ENCODE peak calls at places on chromosome 19, in five cellular contexts. One of them, this sample, is unnamed.

GRCh38 chr19:18098891-18099622 is 1.5 kb downstream of the MAST3 start:
- DNase-seq in neural crest cell: no peak
- DNase-seq in tibial nerve: no peak
- DNase-seq in AG09309: no peak
- DNase-seq in BE2C: no peak
- DNase-seq in this sample: no peak

GRCh38 chr19:47663911-47664771 is 49.1 kb upstream of the EHD2 start:
- DNase-seq in neural crest cell: no peak
- DNase-seq in tibial nerve: peak
- DNase-seq in AG09309: peak
- DNase-seq in BE2C: no peak
- DNase-seq in this sample: peak

GRCh38 chr19:47697863-47698609 is 15.2 kb upstream of the EHD2 start:
- DNase-seq in neural crest cell: peak
- DNase-seq in tibial nerve: peak
- DNase-seq in AG09309: peak
- DNase-seq in BE2C: peak
- DNase-seq in this sample: no peak

GRCh38 chr19:54029930-54030490 is 33.7 kb downstream of the VSTM1 start:
- DNase-seq in neural crest cell: peak
- DNase-seq in tibial nerve: peak
- DNase-seq in AG09309: peak
- DNase-seq in BE2C: peak
- DNase-seq in this sample: no peak

GRCh38 chr19:2246801-2247361 is 2.2 kb upstream of the AMH start:
- DNase-seq in neural crest cell: no peak
- DNase-seq in tibial nerve: no peak
- DNase-seq in AG09309: no peak
- DNase-seq in BE2C: no peak
- DNase-seq in this sample: no peak

GRCh38 chr19:2199215-2199614 is 35.5 kb downstream of the DOT1L start:
- DNase-seq in neural crest cell: peak
- DNase-seq in tibial nerve: no peak
- DNase-seq in AG09309: no peak
- DNase-seq in BE2C: peak
- DNase-seq in this sample: no peak

GRCh38 chr19:42540071-42540553 is 11.8 kb upstream of the CEACAM1 start:
- DNase-seq in neural crest cell: no peak
- DNase-seq in tibial nerve: no peak
- DNase-seq in AG09309: no peak
- DNase-seq in BE2C: no peak
- DNase-seq in this sample: no peak

GRCh38 chr19:43591904-43592772 is 3.8 kb downstream of the IRGQ start:
- DNase-seq in neural crest cell: no peak
- DNase-seq in tibial nerve: no peak
- DNase-seq in AG09309: no peak
- DNase-seq in BE2C: no peak
- DNase-seq in this sample: no peak

GRCh38 chr19:10260141-10260584 is 8.1 kb downstream of the MRPL4 start:
- DNase-seq in neural crest cell: no peak
- DNase-seq in tibial nerve: no peak
- DNase-seq in AG09309: no peak
- DNase-seq in BE2C: no peak
- DNase-seq in this sample: no peak

GRCh38 chr19:29841559-29842367 is 30.0 kb downstream of the CCNE1 start:
- DNase-seq in neural crest cell: no peak
- DNase-seq in tibial nerve: no peak
- DNase-seq in AG09309: no peak
- DNase-seq in BE2C: peak
- DNase-seq in this sample: peak

GRCh38 chr19:35939307-35940077 is 3.3 kb downstream of the LRFN3 start:
- DNase-seq in neural crest cell: no peak
- DNase-seq in tibial nerve: no peak
- DNase-seq in AG09309: no peak
- DNase-seq in BE2C: no peak
- DNase-seq in this sample: no peak

GRCh38 chr19:55386515-55386947 is 799 bp downstream of the RPL28 start:
- DNase-seq in neural crest cell: no peak
- DNase-seq in tibial nerve: no peak
- DNase-seq in AG09309: no peak
- DNase-seq in BE2C: no peak
- DNase-seq in this sample: no peak

GRCh38 chr19:12689012-12689411 is 1.2 kb downstream of the GNG14 start:
- DNase-seq in neural crest cell: no peak
- DNase-seq in tibial nerve: no peak
- DNase-seq in AG09309: no peak
- DNase-seq in BE2C: no peak
- DNase-seq in this sample: peak

GRCh38 chr19:8221161-8221560 is 12.0 kb downstream of the CERS4 start:
- DNase-seq in neural crest cell: no peak
- DNase-seq in tibial nerve: no peak
- DNase-seq in AG09309: no peak
- DNase-seq in BE2C: no peak
- DNase-seq in this sample: no peak

GRCh38 chr19:53892981-53893325 is 11.0 kb downstream of the PRKCG start:
- DNase-seq in neural crest cell: no peak
- DNase-seq in tibial nerve: no peak
- DNase-seq in AG09309: no peak
- DNase-seq in BE2C: peak
- DNase-seq in this sample: no peak

GRCh38 chr19:50500060-50500752 is 10.8 kb downstream of the JOSD2 start:
- DNase-seq in neural crest cell: no peak
- DNase-seq in tibial nerve: no peak
- DNase-seq in AG09309: no peak
- DNase-seq in BE2C: peak
- DNase-seq in this sample: peak

GRCh38 chr19:50325310-50326100 is 3.7 kb downstream of the KCNC3 start:
- DNase-seq in neural crest cell: peak
- DNase-seq in tibial nerve: no peak
- DNase-seq in AG09309: no peak
- DNase-seq in BE2C: peak
- DNase-seq in this sample: no peak

GRCh38 chr19:13135068-13136062 is 14.8 kb downstream of the STX10 start:
- DNase-seq in neural crest cell: no peak
- DNase-seq in tibial nerve: no peak
- DNase-seq in AG09309: no peak
- DNase-seq in BE2C: no peak
- DNase-seq in this sample: no peak

GRCh38 chr19:21047712-21048111 is 27.3 kb downstream of the ZNF430 start:
- DNase-seq in neural crest cell: no peak
- DNase-seq in tibial nerve: no peak
- DNase-seq in AG09309: no peak
- DNase-seq in BE2C: no peak
- DNase-seq in this sample: no peak

GRCh38 chr19:10293637-10294367 is 4.0 kb downstream of the ICAM5 start:
- DNase-seq in neural crest cell: no peak
- DNase-seq in tibial nerve: no peak
- DNase-seq in AG09309: no peak
- DNase-seq in BE2C: no peak
- DNase-seq in this sample: no peak

GRCh38 chr19:30224689-30225606 is 147.2 kb upstream of the ZNF536 start:
- DNase-seq in neural crest cell: peak
- DNase-seq in tibial nerve: no peak
- DNase-seq in AG09309: no peak
- DNase-seq in BE2C: peak
- DNase-seq in this sample: no peak

GRCh38 chr19:47745010-47745901 is at the start of gene NOP53:
- DNase-seq in neural crest cell: peak
- DNase-seq in tibial nerve: peak
- DNase-seq in AG09309: peak
- DNase-seq in BE2C: peak
- DNase-seq in this sample: no peak

GRCh38 chr19:8366961-8367326 is 3.0 kb downstream of the ANGPTL4 start:
- DNase-seq in neural crest cell: no peak
- DNase-seq in tibial nerve: no peak
- DNase-seq in AG09309: no peak
- DNase-seq in BE2C: no peak
- DNase-seq in this sample: no peak

GRCh38 chr19:54462713-54463530 is 656 bp downstream of the LENG9 start:
- DNase-seq in neural crest cell: peak
- DNase-seq in tibial nerve: peak
- DNase-seq in AG09309: no peak
- DNase-seq in BE2C: peak
- DNase-seq in this sample: no peak

GRCh38 chr19:16872728-16873127 is 16.1 kb upstream of the F2RL3 start:
- DNase-seq in neural crest cell: no peak
- DNase-seq in tibial nerve: no peak
- DNase-seq in AG09309: no peak
- DNase-seq in BE2C: no peak
- DNase-seq in this sample: no peak

GRCh38 chr19:7360393-7360984 is 11.8 kb downstream of the ARHGEF18 start:
- DNase-seq in neural crest cell: no peak
- DNase-seq in tibial nerve: no peak
- DNase-seq in AG09309: no peak
- DNase-seq in BE2C: no peak
- DNase-seq in this sample: peak

GRCh38 chr19:8239528-8240273 is 30.5 kb downstream of the CERS4 start:
- DNase-seq in neural crest cell: no peak
- DNase-seq in tibial nerve: no peak
- DNase-seq in AG09309: no peak
- DNase-seq in BE2C: no peak
- DNase-seq in this sample: no peak

GRCh38 chr19:35265126-35265995 is 3.4 kb upstream of the USF2 start:
- DNase-seq in neural crest cell: no peak
- DNase-seq in tibial nerve: no peak
- DNase-seq in AG09309: no peak
- DNase-seq in BE2C: no peak
- DNase-seq in this sample: peak

GRCh38 chr19:40465025-40465780 is at the start of gene BLVRB:
- DNase-seq in neural crest cell: no peak
- DNase-seq in tibial nerve: peak
- DNase-seq in AG09309: peak
- DNase-seq in BE2C: no peak
- DNase-seq in this sample: no peak
- TF ChIP-seq CTCF in neural crest cell: no peak
- TF ChIP-seq CTCF in tibial nerve: no peak
- TF ChIP-seq CTCF in AG09309: no peak
- TF ChIP-seq CTCF in BE2C: no peak
- TF ChIP-seq CTCF in this sample: no peak

GRCh38 chr19:4058696-4059492 is 7.8 kb downstream of the ZBTB7A start:
- DNase-seq in neural crest cell: no peak
- DNase-seq in tibial nerve: no peak
- DNase-seq in AG09309: no peak
- DNase-seq in BE2C: no peak
- DNase-seq in this sample: no peak

GRCh38 chr19:4059493-4059880 is 7.2 kb downstream of the ZBTB7A start:
- DNase-seq in neural crest cell: no peak
- DNase-seq in tibial nerve: no peak
- DNase-seq in AG09309: no peak
- DNase-seq in BE2C: no peak
- DNase-seq in this sample: no peak

GRCh38 chr19:4060621-4061177 is 6.0 kb downstream of the ZBTB7A start:
- DNase-seq in neural crest cell: no peak
- DNase-seq in tibial nerve: no peak
- DNase-seq in AG09309: no peak
- DNase-seq in BE2C: no peak
- DNase-seq in this sample: no peak

GRCh38 chr19:4059931-4060620 is 6.6 kb downstream of the ZBTB7A start:
- DNase-seq in neural crest cell: no peak
- DNase-seq in tibial nerve: peak
- DNase-seq in AG09309: no peak
- DNase-seq in BE2C: no peak
- DNase-seq in this sample: no peak

DNA sequence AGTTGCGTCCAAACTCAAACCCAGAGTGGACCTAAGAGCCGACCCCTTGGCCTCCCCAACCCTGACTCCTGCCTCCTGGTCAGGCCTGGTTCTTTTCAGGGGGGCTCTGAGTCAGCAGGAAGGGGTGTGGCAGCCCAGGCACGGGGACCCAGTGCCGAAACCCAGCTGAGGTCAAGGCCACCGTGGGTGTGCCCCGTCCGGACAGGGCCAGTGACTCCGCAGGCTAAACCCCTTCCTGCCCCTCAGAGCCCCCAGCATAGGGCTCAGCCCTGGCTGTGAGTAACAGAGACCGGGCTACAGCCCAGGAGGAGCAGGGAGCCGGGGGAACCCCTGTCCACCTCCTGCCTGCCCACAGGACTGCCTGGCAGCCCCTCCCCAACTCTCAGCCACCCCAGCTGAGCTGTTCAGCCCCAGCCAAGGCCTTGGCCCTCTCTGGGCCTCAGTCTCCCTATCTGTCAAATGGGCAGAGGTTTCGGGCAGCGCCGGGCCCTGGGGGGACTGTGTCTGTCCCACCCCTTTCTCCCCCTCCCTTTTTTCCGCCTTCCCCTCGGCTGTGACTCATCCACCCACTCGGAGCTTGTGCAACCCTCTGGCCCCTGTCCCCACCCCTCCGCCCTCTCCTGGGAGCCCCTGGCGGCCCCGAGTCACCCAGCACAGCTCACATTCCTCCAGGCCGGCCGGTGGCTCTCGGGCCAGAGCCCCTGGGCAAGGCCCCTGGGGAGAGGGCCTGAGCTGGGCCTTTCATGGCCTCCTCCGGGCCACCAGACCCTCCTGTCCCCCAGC is 8.6 kb downstream of the ZBTB7A start:
- DNase-seq in neural crest cell: no peak
- DNase-seq in tibial nerve: peak
- DNase-seq in AG09309: peak
- DNase-seq in BE2C: no peak
- DNase-seq in this sample: no peak
- TF ChIP-seq CTCF in neural crest cell: no peak
- TF ChIP-seq CTCF in tibial nerve: peak
- TF ChIP-seq CTCF in AG09309: peak
- TF ChIP-seq CTCF in BE2C: no peak
- TF ChIP-seq CTCF in this sample: peak

DNA sequence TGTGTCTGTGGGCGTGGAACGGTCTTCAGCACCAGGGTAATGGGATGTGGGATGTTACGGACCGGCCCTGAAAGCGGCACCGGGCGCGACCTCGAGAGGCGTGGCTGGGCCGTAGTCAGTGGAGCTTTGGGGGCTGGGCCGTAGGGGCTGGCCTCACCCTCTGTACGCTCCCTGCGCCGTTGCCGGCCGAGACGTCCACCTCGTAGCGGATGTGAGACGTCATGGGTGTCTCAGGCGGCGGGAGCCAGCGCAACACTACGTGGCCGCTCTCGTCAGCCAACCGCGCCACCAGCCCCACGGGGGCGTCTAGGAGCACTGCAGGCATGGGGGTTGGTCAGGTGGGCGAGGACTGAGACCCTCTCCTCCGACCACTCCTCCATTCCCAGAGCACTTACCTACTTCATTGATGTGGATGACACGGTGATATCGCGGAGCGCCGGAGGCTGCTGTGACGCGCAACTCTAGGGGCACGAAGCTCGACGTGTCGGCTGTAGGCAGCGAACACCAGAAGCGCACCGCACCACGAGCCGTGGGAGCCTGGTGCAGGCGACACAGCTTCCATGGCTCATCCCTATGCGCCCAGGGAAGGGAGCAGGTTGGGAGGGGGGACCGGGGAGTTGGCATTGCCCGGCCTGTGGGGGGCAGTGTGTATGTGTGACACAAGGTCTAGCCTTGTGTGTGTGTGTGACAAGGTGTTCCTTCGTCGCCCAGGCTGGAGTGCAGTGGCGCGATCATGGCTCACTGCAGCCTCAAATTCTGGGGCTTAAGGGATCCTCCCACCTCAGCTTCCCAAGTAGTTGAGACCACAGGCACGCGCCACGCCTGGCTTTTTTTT is 2.4 kb downstream of the EPOR start:
- DNase-seq in neural crest cell: peak
- DNase-seq in tibial nerve: peak
- DNase-seq in AG09309: no peak
- DNase-seq in BE2C: peak
- DNase-seq in this sample: peak
- TF ChIP-seq CTCF in neural crest cell: peak
- TF ChIP-seq CTCF in tibial nerve: no peak
- TF ChIP-seq CTCF in AG09309: peak
- TF ChIP-seq CTCF in BE2C: peak
- TF ChIP-seq CTCF in this sample: no peak

GRCh38 chr19:46571495-46571894 is 29.6 kb upstream of the CALM3 start:
- DNase-seq in neural crest cell: peak
- DNase-seq in tibial nerve: no peak
- DNase-seq in AG09309: no peak
- DNase-seq in BE2C: peak
- DNase-seq in this sample: no peak
- TF ChIP-seq CTCF in neural crest cell: peak
- TF ChIP-seq CTCF in tibial nerve: no peak
- TF ChIP-seq CTCF in AG09309: peak
- TF ChIP-seq CTCF in BE2C: peak
- TF ChIP-seq CTCF in this sample: peak